ENCODE peak calls at places on chromosomes 12 and 14, in four cellular contexts. R is WTC11, X is HepG2, Y is K562. K is an unnamed sample.

GRCh38 chr14:97713023-97713422 is 915.8 kb downstream of the VRK1 start:
- DNase-seq in R (no peak), X (no peak), Y (no peak), K (no peak)

GRCh38 chr12:51798507-51798906 is 50.0 kb downstream of the FIGNL2 start:
- DNase-seq in R (no peak), X (no peak), Y (no peak), K (no peak)

GRCh38 chr14:76710093-76711010 is 50.9 kb upstream of the VASH1 start:
- DNase-seq in R (no peak), X (peak; percentile 28), Y (peak; percentile 59), K (peak; percentile 61)

GRCh38 chr12:53973093-53974042 is at the start of gene HOXC11:
- DNase-seq in R (peak; percentile 65), X (no peak), Y (no peak), K (no peak)

GRCh38 chr12:95674631-95675030 is 115.9 kb downstream of the NTN4 start:
- DNase-seq in R (no peak), X (peak; percentile 15), Y (no peak), K (peak; percentile 60)

GRCh38 chr12:62683724-62684501 is 217.3 kb downstream of the MON2 start:
- DNase-seq in R (no peak), X (no peak), Y (no peak), K (no peak)

GRCh38 chr12:75528272-75528671 is 16.9 kb upstream of the KRR1 start:
- DNase-seq in R (no peak), X (no peak), Y (no peak), K (no peak)

GRCh38 chr14:80946187-80946586 is 4.6 kb upstream of the CEP128 start:
- DNase-seq in R (no peak), X (no peak), Y (no peak), K (no peak)

GRCh38 chr14:51462182-51462581 is 189.5 kb upstream of the FRMD6 start:
- DNase-seq in R (no peak), X (no peak), Y (no peak), K (no peak)

GRCh38 chr14:38248629-38249028 is 7.3 kb downstream of the CLEC14A start:
- DNase-seq in R (no peak), X (peak; percentile 28), Y (no peak), K (no peak)

GRCh38 chr14:83463500-83464098 is 1929.9 kb upstream of the SEL1L start:
- DNase-seq in R (peak; percentile 59), X (peak; percentile 12), Y (peak; percentile 23), K (peak; percentile 14)

GRCh38 chr12:3532931-3533702 is 42.1 kb downstream of the PRMT8 start:
- DNase-seq in R (no peak), X (no peak), Y (no peak), K (no peak)

GRCh38 chr12:3531496-3531895 is 40.5 kb downstream of the PRMT8 start:
- DNase-seq in R (no peak), X (no peak), Y (no peak), K (no peak)

GRCh38 chr12:3534511-3534910 is 43.5 kb downstream of the PRMT8 start:
- DNase-seq in R (no peak), X (no peak), Y (no peak), K (no peak)

GRCh38 chr12:3535431-3535841 is 44.4 kb downstream of the PRMT8 start:
- DNase-seq in R (no peak), X (no peak), Y (no peak), K (no peak)

GRCh38 chr12:3533703-3534386 is 42.8 kb downstream of the PRMT8 start:
- DNase-seq in R (no peak), X (no peak), Y (no peak), K (no peak)
- TF ChIP-seq ELF4 in R (no peak), X (no peak), Y (no peak), K (no peak)

GRCh38 chr14:44462372-44462771 is 44.7 kb downstream of the FSCB start:
- DNase-seq in R (no peak), X (no peak), Y (no peak), K (no peak)

GRCh38 chr14:44461811-44462210 is 45.3 kb downstream of the FSCB start:
- DNase-seq in R (no peak), X (no peak), Y (no peak), K (no peak)

DNA sequence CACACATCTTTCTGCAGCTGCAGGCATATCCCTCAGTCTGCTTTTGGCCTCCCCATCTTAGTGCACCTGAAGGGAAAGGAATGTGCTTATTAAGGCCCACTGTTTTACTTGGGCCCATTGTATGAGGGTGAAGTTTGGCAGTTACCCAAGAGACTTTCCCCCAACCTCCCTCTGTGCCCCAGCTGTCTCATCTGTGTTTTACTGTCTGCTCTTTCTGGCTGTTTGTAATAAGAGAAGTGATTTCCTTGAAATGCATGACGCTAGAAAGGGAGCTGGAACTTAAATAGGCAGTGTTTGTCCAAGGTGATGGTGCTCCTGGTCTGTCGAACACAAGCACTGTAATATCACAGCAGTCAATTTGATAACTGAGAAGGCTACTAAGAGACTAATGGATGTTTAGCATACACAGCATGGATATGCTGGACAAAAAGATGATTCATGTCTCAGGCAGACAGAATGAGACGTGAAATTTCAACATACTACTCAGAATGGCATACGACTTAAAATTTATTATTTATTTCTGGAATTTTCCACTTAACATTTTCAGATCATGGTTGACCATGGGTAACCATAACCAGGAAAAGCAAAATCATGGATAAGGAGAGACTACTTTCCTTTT is 43.6 kb downstream of the FSCB start:
- DNase-seq in R (no peak), X (no peak), Y (no peak), K (no peak)
- TF ChIP-seq ELF4 in R (no peak), X (no peak), Y (no peak), K (no peak)

GRCh38 chr14:94388027-94388895 is at the start of gene SERPINA1:
- DNase-seq in R (no peak), X (peak; percentile 96), Y (no peak), K (no peak)
- TF ChIP-seq ELF4 in R (no peak), X (no peak), Y (no peak), K (no peak)

GRCh38 chr12:71938728-71939385 is at the start of gene TPH2:
- DNase-seq in R (peak; percentile 95), X (peak; percentile 59), Y (peak; percentile 84), K (peak; percentile 85)

GRCh38 chr12:71941174-71941573 is 2.5 kb downstream of the TPH2 start:
- DNase-seq in R (no peak), X (no peak), Y (no peak), K (no peak)

DNA sequence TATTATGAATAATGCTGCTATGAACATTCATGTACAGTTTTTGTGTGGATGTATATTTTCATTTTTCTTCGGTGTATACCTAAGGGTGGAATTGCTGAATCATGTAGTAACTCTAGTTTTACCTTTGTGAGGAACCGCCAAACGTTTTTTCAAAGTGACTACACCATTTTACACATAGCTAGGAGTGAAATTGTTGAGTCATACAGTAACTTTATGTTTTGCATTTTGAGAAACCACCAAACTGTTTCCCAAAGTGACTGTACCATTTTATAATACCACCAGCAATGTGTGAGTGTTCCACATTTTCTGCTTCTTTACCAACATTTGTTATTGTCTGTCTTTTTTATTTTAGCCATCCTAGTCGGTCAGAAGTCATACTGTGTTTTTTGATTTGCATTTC is 3.1 kb upstream of the TPH2 start:
- DNase-seq in R (no peak), X (no peak), Y (peak; percentile 30), K (no peak)
- TF ChIP-seq ELF4 in R (no peak), X (no peak), Y (no peak), K (no peak)

GRCh38 chr14:22086149-22086548 is 412.5 kb upstream of the OR4E1 start:
- DNase-seq in R (no peak), X (no peak), Y (no peak), K (no peak)

GRCh38 chr14:22084393-22085281 is 411.0 kb upstream of the OR4E1 start:
- DNase-seq in R (no peak), X (peak; percentile 76), Y (peak; percentile 31), K (peak; percentile 37)

DNA sequence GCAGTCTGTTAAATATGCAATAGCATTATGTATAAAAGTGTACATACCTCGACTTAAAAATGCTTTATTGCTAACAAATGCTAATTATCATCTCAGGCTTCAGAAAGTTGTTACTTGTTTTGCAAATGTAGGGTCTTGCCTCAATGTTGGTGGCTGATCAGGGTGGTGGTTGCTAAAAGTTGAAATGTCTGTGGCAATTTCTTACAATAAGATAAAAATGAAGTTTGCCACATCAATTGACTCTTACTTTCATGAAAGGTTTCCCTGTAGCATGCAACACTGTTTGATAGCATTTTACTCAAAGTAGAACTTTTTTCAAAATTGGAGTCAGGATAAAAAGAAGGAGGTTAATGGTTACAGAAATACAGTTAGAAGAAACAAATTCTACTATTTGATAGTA is 407.7 kb upstream of the OR4E1 start:
- DNase-seq in R (no peak), X (no peak), Y (no peak), K (no peak)
- TF ChIP-seq ELF4 in R (no peak), X (no peak), Y (no peak), K (no peak)

K was measured in HEK293T.